ENCODE peak calls at places on chromosomes 7 and 10, in four cellular contexts. One of them, this sample, is unnamed.

GRCh38 chr10:28279878-28280277 is 23.0 kb downstream of the MPP7 start:
- DNase-seq in PC-3: no peak
- DNase-seq in pancreas: no peak
- DNase-seq in substantia nigra: no peak
- DNase-seq in this sample: no peak

GRCh38 chr10:133104076-133104965 is 16.6 kb downstream of the ADGRA1 start:
- DNase-seq in PC-3: no peak
- DNase-seq in pancreas: no peak
- DNase-seq in substantia nigra: no peak
- DNase-seq in this sample: no peak

GRCh38 chr7:73831656-73832579 is 1.1 kb downstream of the CLDN4 start:
- DNase-seq in PC-3: peak
- DNase-seq in pancreas: peak
- DNase-seq in substantia nigra: no peak
- DNase-seq in this sample: peak

GRCh38 chr7:81333004-81333403 is 414.2 kb upstream of the SEMA3C start:
- DNase-seq in PC-3: peak
- DNase-seq in pancreas: no peak
- DNase-seq in substantia nigra: no peak
- DNase-seq in this sample: no peak

GRCh38 chr10:119608316-119609155 is 11.8 kb upstream of the TIAL1 start:
- DNase-seq in PC-3: peak
- DNase-seq in pancreas: peak
- DNase-seq in substantia nigra: peak
- DNase-seq in this sample: peak

GRCh38 chr7:135923700-135924261 is 53.4 kb downstream of the MTPN start:
- DNase-seq in PC-3: peak
- DNase-seq in pancreas: no peak
- DNase-seq in substantia nigra: no peak
- DNase-seq in this sample: no peak

GRCh38 chr7:107931740-107932515 is 40.9 kb downstream of the DLD start:
- DNase-seq in PC-3: no peak
- DNase-seq in pancreas: no peak
- DNase-seq in substantia nigra: no peak
- DNase-seq in this sample: no peak

GRCh38 chr7:123282181-123282580 is 82.4 kb upstream of the SLC13A1 start:
- DNase-seq in PC-3: peak
- DNase-seq in pancreas: no peak
- DNase-seq in substantia nigra: no peak
- DNase-seq in this sample: no peak

GRCh38 chr10:88819290-88819689 is 16.8 kb downstream of the LIPM start:
- DNase-seq in PC-3: no peak
- DNase-seq in pancreas: no peak
- DNase-seq in substantia nigra: no peak
- DNase-seq in this sample: no peak

GRCh38 chr7:95758187-95758586 is 14.2 kb upstream of the DYNC1I1 start:
- DNase-seq in PC-3: no peak
- DNase-seq in pancreas: no peak
- DNase-seq in substantia nigra: no peak
- DNase-seq in this sample: no peak

GRCh38 chr10:20839141-20839540 is 58.0 kb downstream of the NEBL start:
- DNase-seq in PC-3: no peak
- DNase-seq in pancreas: no peak
- DNase-seq in substantia nigra: no peak
- DNase-seq in this sample: no peak

GRCh38 chr10:84267503-84268126 is 22.8 kb downstream of the RGR start:
- DNase-seq in PC-3: peak
- DNase-seq in pancreas: no peak
- DNase-seq in substantia nigra: peak
- DNase-seq in this sample: peak

GRCh38 chr7:102834999-102835398 is 77.8 kb upstream of the LRRC17 start:
- DNase-seq in PC-3: peak
- DNase-seq in pancreas: no peak
- DNase-seq in substantia nigra: no peak
- DNase-seq in this sample: no peak

GRCh38 chr7:110839866-110840265 is 251.1 kb upstream of the LRRN3 start:
- DNase-seq in PC-3: peak
- DNase-seq in pancreas: no peak
- DNase-seq in substantia nigra: no peak
- DNase-seq in this sample: peak

GRCh38 chr10:93859049-93859655 is 34.6 kb upstream of the SLC35G1 start:
- DNase-seq in PC-3: peak
- DNase-seq in pancreas: no peak
- DNase-seq in substantia nigra: no peak
- DNase-seq in this sample: no peak

GRCh38 chr7:137755438-137755837 is 91.3 kb downstream of the DGKI start:
- DNase-seq in PC-3: no peak
- DNase-seq in pancreas: no peak
- DNase-seq in substantia nigra: no peak
- DNase-seq in this sample: no peak

GRCh38 chr7:135181929-135182678 is 11.6 kb upstream of the CYREN start:
- DNase-seq in PC-3: no peak
- DNase-seq in pancreas: no peak
- DNase-seq in substantia nigra: no peak
- DNase-seq in this sample: no peak

GRCh38 chr7:138358850-138359341 is 101.2 kb upstream of the TRIM24 start:
- DNase-seq in PC-3: no peak
- DNase-seq in pancreas: no peak
- DNase-seq in substantia nigra: no peak
- DNase-seq in this sample: no peak

GRCh38 chr10:88070080-88070880 is 206.9 kb downstream of the PTEN start:
- DNase-seq in PC-3: no peak
- DNase-seq in pancreas: no peak
- DNase-seq in substantia nigra: no peak
- DNase-seq in this sample: no peak

GRCh38 chr10:95330966-95331453 is 40.2 kb upstream of the PDLIM1 start:
- DNase-seq in PC-3: peak
- DNase-seq in pancreas: no peak
- DNase-seq in substantia nigra: no peak
- DNase-seq in this sample: no peak

GRCh38 chr10:9508616-9509015 is 1454.1 kb downstream of the GATA3 start:
- DNase-seq in PC-3: no peak
- DNase-seq in pancreas: no peak
- DNase-seq in substantia nigra: no peak
- DNase-seq in this sample: no peak

GRCh38 chr7:147308539-147308938 is 1191.9 kb downstream of the CNTNAP2 start:
- DNase-seq in PC-3: no peak
- DNase-seq in pancreas: no peak
- DNase-seq in substantia nigra: no peak
- DNase-seq in this sample: no peak

GRCh38 chr10:49831352-49832040 is 69.4 kb upstream of the OGDHL start:
- DNase-seq in PC-3: no peak
- DNase-seq in pancreas: no peak
- DNase-seq in substantia nigra: no peak
- DNase-seq in this sample: no peak

GRCh38 chr7:69691734-69692133 is 93.5 kb downstream of the AUTS2 start:
- DNase-seq in PC-3: no peak
- DNase-seq in pancreas: no peak
- DNase-seq in substantia nigra: no peak
- DNase-seq in this sample: no peak

GRCh38 chr7:47937065-47937687 is 11.1 kb downstream of the PKD1L1 start:
- DNase-seq in PC-3: no peak
- DNase-seq in pancreas: no peak
- DNase-seq in substantia nigra: no peak
- DNase-seq in this sample: peak

GRCh38 chr10:102773986-102774385 is 30.2 kb downstream of the WBP1L start:
- DNase-seq in PC-3: no peak
- DNase-seq in pancreas: no peak
- DNase-seq in substantia nigra: no peak
- DNase-seq in this sample: peak

GRCh38 chr10:49632406-49633317 is 18.8 kb downstream of the CHAT start:
- DNase-seq in PC-3: peak
- DNase-seq in pancreas: no peak
- DNase-seq in substantia nigra: no peak
- DNase-seq in this sample: no peak

GRCh38 chr7:113198226-113198625 is 79.9 kb upstream of the SMIM30 start:
- DNase-seq in PC-3: no peak
- DNase-seq in pancreas: no peak
- DNase-seq in substantia nigra: no peak
- DNase-seq in this sample: no peak

GRCh38 chr7:67392596-67393438 is 396.2 kb downstream of the TYW1 start:
- DNase-seq in PC-3: peak
- DNase-seq in pancreas: no peak
- DNase-seq in substantia nigra: no peak
- DNase-seq in this sample: no peak

DNA sequence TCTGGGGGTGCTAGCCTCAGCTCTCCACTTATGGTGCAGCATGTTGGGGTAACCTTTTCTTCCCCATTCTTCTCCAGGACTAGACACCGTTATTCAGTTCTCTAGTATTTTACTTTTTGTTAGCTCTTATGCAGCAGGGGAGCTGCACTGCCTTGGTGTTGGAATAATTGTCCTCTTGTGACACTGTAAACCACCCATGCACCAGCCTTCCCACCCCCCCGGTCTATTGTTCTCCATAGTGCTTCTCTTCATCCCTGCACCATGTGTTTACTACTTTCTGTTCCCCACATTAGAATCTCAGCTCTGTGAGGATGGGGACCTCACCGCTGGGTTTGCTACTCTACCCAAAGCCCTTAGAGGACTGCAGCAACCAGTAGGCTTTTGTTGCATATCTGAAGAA is 230.7 kb downstream of the RPS24 start:
- DNase-seq in PC-3: no peak
- DNase-seq in pancreas: no peak
- DNase-seq in substantia nigra: peak
- DNase-seq in this sample: no peak
- H3K27ac ChIP-seq in PC-3: no peak
- H3K27ac ChIP-seq in pancreas: no peak
- H3K27ac ChIP-seq in substantia nigra: peak
- H3K27ac ChIP-seq in this sample: no peak

DNA sequence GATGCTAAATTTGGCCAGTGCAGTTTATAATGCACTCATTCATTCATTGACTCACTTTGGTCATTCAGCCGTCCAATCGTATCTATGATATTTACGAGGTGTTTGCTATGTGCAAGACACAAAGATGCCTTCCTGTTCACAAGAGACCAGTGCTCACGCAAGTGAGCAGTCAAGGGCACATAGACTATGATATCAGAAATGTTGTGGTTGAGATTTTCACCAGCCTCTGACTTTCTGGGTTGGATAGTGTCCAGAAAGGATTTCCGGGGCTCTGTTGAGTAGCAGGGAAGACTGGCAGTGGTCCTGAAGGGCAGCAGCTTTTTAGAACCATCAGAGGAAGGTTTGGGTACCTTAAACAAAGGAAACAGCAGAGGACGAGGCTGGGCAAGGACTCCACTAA is 191.8 kb downstream of the GALNT17 start:
- DNase-seq in PC-3: no peak
- DNase-seq in pancreas: no peak
- DNase-seq in substantia nigra: no peak
- DNase-seq in this sample: no peak
- H3K27ac ChIP-seq in PC-3: no peak
- H3K27ac ChIP-seq in pancreas: no peak
- H3K27ac ChIP-seq in substantia nigra: no peak
- H3K27ac ChIP-seq in this sample: no peak

GRCh38 chr10:75207868-75208167 is 2.8 kb upstream of the VDAC2 start:
- DNase-seq in PC-3: no peak
- DNase-seq in pancreas: no peak
- DNase-seq in substantia nigra: no peak
- DNase-seq in this sample: no peak
- H3K27ac ChIP-seq in PC-3: no peak
- H3K27ac ChIP-seq in pancreas: no peak
- H3K27ac ChIP-seq in substantia nigra: no peak
- H3K27ac ChIP-seq in this sample: no peak

DNA sequence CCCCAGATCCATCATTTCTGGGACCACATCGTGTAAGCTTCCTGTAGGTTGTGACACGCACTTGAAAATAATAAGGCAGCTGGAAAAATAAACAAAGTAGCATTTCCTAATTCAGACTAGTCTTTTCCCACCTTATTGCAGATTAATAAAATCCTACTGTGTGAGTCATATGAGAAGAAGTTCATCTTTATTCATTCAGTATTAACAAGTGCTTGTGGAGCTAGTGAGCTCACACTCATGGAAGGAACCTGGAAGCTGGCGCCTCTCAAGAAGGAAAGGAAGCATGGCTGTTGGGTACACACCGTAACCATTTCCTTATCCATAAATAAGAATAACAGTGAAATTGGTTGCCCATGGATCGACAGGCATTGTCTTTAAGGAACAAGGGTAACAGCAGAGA is 152.6 kb upstream of the PFKP start:
- DNase-seq in PC-3: no peak
- DNase-seq in pancreas: no peak
- DNase-seq in substantia nigra: no peak
- DNase-seq in this sample: no peak
- H3K27ac ChIP-seq in PC-3: no peak
- H3K27ac ChIP-seq in pancreas: no peak
- H3K27ac ChIP-seq in substantia nigra: no peak
- H3K27ac ChIP-seq in this sample: no peak

GRCh38 chr10:33695536-33695935 is 361.1 kb upstream of the NRP1 start:
- DNase-seq in PC-3: no peak
- DNase-seq in pancreas: no peak
- DNase-seq in substantia nigra: no peak
- DNase-seq in this sample: no peak
- H3K27ac ChIP-seq in PC-3: no peak
- H3K27ac ChIP-seq in pancreas: no peak
- H3K27ac ChIP-seq in substantia nigra: no peak
- H3K27ac ChIP-seq in this sample: no peak

DNA sequence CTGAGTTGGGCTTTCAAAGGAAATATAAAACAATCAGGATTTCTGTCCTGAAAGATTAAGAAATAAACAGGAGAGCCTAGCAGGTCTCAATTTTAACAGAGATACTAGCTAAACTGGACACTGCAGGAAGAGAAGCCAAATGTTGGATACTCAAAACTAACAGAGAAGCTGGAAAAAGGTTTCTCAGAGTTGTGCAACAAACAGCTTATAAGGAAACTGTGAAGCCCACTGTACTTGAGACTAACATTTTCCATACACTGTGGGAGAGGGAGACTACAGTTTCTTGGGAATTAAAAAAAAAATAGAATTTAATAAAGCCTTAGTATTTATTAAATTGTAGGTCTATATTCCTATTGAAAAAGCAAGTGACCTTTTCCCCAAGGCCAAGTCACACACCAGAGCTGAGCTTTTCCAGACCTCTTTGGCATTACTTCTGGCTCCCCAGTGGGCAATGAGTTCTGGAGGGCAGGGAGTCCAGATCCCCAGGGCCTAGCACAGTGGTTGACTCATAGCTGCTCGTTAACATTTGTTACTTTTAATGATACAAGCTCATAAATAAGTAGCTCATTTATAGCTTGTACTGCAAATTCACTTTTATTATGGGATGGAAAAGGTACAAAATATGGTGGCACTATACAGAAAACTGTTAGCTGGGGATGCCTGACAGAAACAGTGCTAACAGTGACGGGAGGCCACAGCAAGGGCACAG is 68.3 kb downstream of the MINDY3 start:
- DNase-seq in PC-3: no peak
- DNase-seq in pancreas: no peak
- DNase-seq in substantia nigra: no peak
- DNase-seq in this sample: no peak
- H3K27ac ChIP-seq in PC-3: no peak
- H3K27ac ChIP-seq in pancreas: no peak
- H3K27ac ChIP-seq in substantia nigra: no peak
- H3K27ac ChIP-seq in this sample: no peak

DNA sequence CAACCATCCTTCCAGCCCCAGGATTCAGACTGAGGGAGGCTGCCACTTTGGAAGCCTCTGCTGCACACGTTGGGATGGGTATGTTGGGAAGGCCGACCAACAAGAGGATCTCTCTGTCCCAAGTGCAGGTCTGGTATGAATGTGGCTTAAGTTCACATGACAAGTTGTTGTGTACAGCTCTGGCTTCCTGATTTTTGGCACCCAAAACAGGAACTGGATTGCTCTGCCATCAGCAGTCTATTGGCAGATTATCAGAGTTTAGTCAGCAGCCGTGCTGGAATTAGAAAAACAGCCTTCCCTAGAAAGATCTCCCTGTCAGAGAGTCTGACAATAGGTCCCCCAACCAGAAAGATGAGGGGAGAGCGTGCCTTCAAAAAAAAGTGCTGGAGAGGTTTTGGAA is 66.9 kb downstream of the GOLGA7B start:
- DNase-seq in PC-3: no peak
- DNase-seq in pancreas: no peak
- DNase-seq in substantia nigra: peak
- DNase-seq in this sample: peak
- H3K27ac ChIP-seq in PC-3: no peak
- H3K27ac ChIP-seq in pancreas: no peak
- H3K27ac ChIP-seq in substantia nigra: peak
- H3K27ac ChIP-seq in this sample: peak

This sample was measured in thyroid gland.